ENCODE peak calls at places on chromosomes 16 and 17, in six cellular contexts. D is IMR-90, X is H9, P is H1, I is mesendoderm, J is mesenchymal stem cell. N is an unnamed sample.

GRCh38 chr16:28258571-28258970 is 33.8 kb upstream of the SBK1 start:
- DNase-seq in D (peak), X (no peak), P (no peak), I (no peak), J (no peak), N (no peak)

GRCh38 chr17:28105501-28105900 is 63.0 kb downstream of the NLK start:
- DNase-seq in D (no peak), X (no peak), P (no peak), I (peak), J (no peak), N (no peak)

GRCh38 chr16:3274490-3274889 is 8.8 kb upstream of the ZNF263 start:
- DNase-seq in D (peak), X (no peak), P (no peak), I (no peak), J (no peak), N (no peak)

GRCh38 chr17:17757944-17758343 is 76.7 kb downstream of the RAI1 start:
- DNase-seq in D (no peak), X (no peak), P (no peak), I (no peak), J (no peak), N (no peak)

GRCh38 chr17:75003070-75003956 is 9.2 kb upstream of the MRPL58 start:
- DNase-seq in D (no peak), X (peak), P (no peak), I (no peak), J (no peak), N (no peak)

GRCh38 chr16:56910654-56911539 is 21.0 kb upstream of the HERPUD1 start:
- DNase-seq in D (peak), X (no peak), P (no peak), I (peak), J (peak), N (no peak)

GRCh38 chr17:21161498-21162393 is 35.0 kb downstream of the DHRS7B start:
- DNase-seq in D (peak), X (no peak), P (no peak), I (no peak), J (peak), N (no peak)

GRCh38 chr16:17723735-17724134 is 253.0 kb upstream of the XYLT1 start:
- DNase-seq in D (peak), X (no peak), P (no peak), I (no peak), J (no peak), N (no peak)

GRCh38 chr17:57099165-57099564 is 14.1 kb downstream of the AKAP1 start:
- DNase-seq in D (no peak), X (no peak), P (no peak), I (no peak), J (no peak), N (no peak)

GRCh38 chr16:24151482-24151939 is 104.6 kb upstream of the CACNG3 start:
- DNase-seq in D (peak), X (no peak), P (no peak), I (peak), J (peak), N (no peak)

GRCh38 chr17:20721151-20721550 is 141.6 kb downstream of the CDRT15L2 start:
- DNase-seq in D (no peak), X (no peak), P (no peak), I (no peak), J (no peak), N (no peak)

GRCh38 chr17:8922451-8922850 is 43.1 kb downstream of the PIK3R5 start:
- DNase-seq in D (peak), X (no peak), P (no peak), I (no peak), J (peak), N (no peak)

GRCh38 chr17:1056761-1057160 is 59.8 kb downstream of the TIMM22 start:
- DNase-seq in D (no peak), X (no peak), P (no peak), I (no peak), J (no peak), N (no peak)

GRCh38 chr17:79875511-79875910 is 36.3 kb upstream of the CBX4 start:
- DNase-seq in D (no peak), X (no peak), P (no peak), I (no peak), J (no peak), N (no peak)

GRCh38 chr16:27439273-27440018 is 37.5 kb downstream of the IL21R start:
- DNase-seq in D (no peak), X (no peak), P (no peak), I (no peak), J (no peak), N (no peak)

GRCh38 chr17:45648642-45649041 is 135.5 kb upstream of the CRHR1 start:
- DNase-seq in D (no peak), X (peak), P (no peak), I (no peak), J (no peak), N (no peak)

GRCh38 chr16:83926726-83927397 is 26.2 kb upstream of the OSGIN1 start:
- DNase-seq in D (peak), X (peak), P (peak), I (peak), J (peak), N (peak)

GRCh38 chr17:36524428-36524876 is 10.2 kb downstream of the MYO19 start:
- DNase-seq in D (peak), X (no peak), P (no peak), I (no peak), J (no peak), N (no peak)

GRCh38 chr16:2206780-2207433 is 1.7 kb downstream of the MLST8 start:
- DNase-seq in D (no peak), X (no peak), P (no peak), I (peak), J (no peak), N (no peak)

GRCh38 chr16:89525146-89525913 is 17.1 kb downstream of the SPG7 start:
- DNase-seq in D (no peak), X (no peak), P (no peak), I (no peak), J (no peak), N (no peak)

GRCh38 chr17:61475726-61476125 is 23.5 kb downstream of the TBX4 start:
- DNase-seq in D (peak), X (peak), P (no peak), I (no peak), J (peak), N (no peak)

GRCh38 chr17:9403207-9403606 is 172.4 kb downstream of the STX8 start:
- DNase-seq in D (no peak), X (no peak), P (no peak), I (no peak), J (no peak), N (no peak)

GRCh38 chr17:19248923-19249574 is 11.9 kb downstream of the EPN2 start:
- DNase-seq in D (peak), X (no peak), P (no peak), I (no peak), J (peak), N (no peak)

GRCh38 chr17:41734949-41735313 is 488 bp upstream of the HAP1 start:
- DNase-seq in D (peak), X (no peak), P (no peak), I (no peak), J (no peak), N (no peak)

GRCh38 chr17:49104511-49105074 is 28.0 kb upstream of the B4GALNT2 start:
- DNase-seq in D (peak), X (no peak), P (no peak), I (no peak), J (peak), N (no peak)

GRCh38 chr17:73820686-73821448 is 176.6 kb upstream of the SDK2 start:
- DNase-seq in D (no peak), X (peak), P (peak), I (peak), J (no peak), N (peak)

GRCh38 chr17:12990926-12991325 is 26.9 kb downstream of the ELAC2 start:
- DNase-seq in D (no peak), X (no peak), P (no peak), I (no peak), J (no peak), N (no peak)

GRCh38 chr17:3843935-3844516 is 2.0 kb downstream of the NCBP3 start:
- DNase-seq in D (no peak), X (peak), P (no peak), I (peak), J (peak), N (no peak)

GRCh38 chr16:20610892-20611349 is 34.8 kb upstream of the ACSM2B start:
- DNase-seq in D (no peak), X (no peak), P (no peak), I (no peak), J (no peak), N (no peak)

GRCh38 chr16:31268033-31268365 is 8.2 kb downstream of the ITGAM start:
- DNase-seq in D (no peak), X (peak), P (no peak), I (no peak), J (no peak), N (no peak)

GRCh38 chr16:75011634-75012307 is 12.9 kb downstream of the ZNRF1 start:
- DNase-seq in D (peak), X (no peak), P (no peak), I (no peak), J (peak), N (no peak)

GRCh38 chr17:36935681-36936454 is 1.4 kb upstream of the LHX1 start:
- DNase-seq in D (no peak), X (peak), P (no peak), I (peak), J (no peak), N (no peak)

GRCh38 chr16:62058412-62058811 is 22.2 kb upstream of the CDH8 start:
- DNase-seq in D (no peak), X (no peak), P (no peak), I (no peak), J (no peak), N (no peak)

GRCh38 chr16:4918790-4919210 is 18.1 kb downstream of the PPL start:
- DNase-seq in D (no peak), X (peak), P (no peak), I (no peak), J (no peak), N (no peak)

DNA sequence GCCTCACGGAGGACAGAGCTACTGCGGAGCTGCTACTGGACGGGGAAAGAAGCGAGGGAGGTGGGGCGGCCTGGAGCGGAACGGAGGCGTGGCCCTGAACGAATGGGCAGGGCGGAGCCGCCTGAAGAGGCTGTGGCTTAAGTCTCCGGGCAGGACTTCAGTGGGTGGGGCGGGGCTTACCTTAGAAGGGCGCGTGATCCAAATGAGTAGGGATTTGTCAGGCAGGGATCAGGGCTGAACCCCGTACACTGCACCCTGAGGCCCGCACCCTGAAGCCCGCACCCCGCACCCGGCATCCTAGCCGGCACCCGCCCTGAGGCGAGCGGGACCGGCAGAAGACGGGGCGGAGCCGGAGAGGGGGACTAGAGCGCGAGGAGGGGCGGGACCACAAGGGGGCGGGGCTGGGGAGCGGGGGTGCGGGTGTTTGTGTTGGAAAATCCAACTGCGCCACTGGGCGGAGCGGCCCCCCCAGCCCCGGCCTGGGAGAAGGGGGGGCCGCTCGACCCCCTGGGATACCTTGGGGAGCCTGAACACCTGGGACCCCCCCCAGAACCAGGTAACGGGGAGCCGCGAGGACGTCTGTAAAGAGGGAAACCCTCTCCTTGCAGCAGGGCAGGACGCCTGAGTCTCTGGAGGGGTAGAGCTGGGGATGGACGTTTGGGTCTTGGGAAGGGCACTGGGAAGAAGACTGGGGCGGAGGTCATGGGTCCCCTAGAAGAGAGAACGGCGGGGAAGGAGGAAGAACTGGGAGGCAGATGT is at the start of gene KDM6B:
- DNase-seq in D (peak), X (peak), P (no peak), I (peak), J (peak), N (peak)
- H4K8ac ChIP-seq in D (peak), X (no peak), P (no peak), I (no peak), J (peak), N (no peak)

DNA sequence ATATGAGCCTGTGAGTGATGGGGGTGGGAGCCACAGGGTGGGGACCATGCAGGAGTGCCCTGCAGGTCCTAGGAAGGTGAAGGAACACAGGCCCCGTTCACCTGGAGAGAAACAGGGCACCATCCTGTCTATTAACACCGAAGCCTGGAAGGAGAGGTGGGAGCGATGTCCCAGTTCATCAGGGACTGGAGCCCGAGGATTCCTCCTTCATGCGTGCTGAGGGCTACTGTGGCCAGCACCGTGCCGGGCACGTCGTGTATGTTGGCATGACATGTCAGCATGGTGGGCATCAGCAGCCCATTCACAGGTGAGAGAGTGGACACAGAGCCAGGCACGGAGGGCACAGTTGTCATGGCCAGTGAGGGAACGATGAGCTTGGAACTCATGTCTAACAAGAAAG is 1.4 kb downstream of the WFIKKN2 start:
- DNase-seq in D (no peak), X (peak), P (no peak), I (no peak), J (no peak), N (no peak)
- H2BK15ac ChIP-seq in D (no peak), X (no peak), P (peak), I (no peak), J (no peak), N (peak)

GRCh38 chr16:12210258-12210880 is 233.8 kb downstream of the SNX29 start:
- DNase-seq in D (no peak), X (no peak), P (no peak), I (no peak), J (no peak), N (no peak)
- H3K9ac ChIP-seq in D (no peak), X (no peak), P (no peak), I (no peak), J (no peak), N (no peak)

DNA sequence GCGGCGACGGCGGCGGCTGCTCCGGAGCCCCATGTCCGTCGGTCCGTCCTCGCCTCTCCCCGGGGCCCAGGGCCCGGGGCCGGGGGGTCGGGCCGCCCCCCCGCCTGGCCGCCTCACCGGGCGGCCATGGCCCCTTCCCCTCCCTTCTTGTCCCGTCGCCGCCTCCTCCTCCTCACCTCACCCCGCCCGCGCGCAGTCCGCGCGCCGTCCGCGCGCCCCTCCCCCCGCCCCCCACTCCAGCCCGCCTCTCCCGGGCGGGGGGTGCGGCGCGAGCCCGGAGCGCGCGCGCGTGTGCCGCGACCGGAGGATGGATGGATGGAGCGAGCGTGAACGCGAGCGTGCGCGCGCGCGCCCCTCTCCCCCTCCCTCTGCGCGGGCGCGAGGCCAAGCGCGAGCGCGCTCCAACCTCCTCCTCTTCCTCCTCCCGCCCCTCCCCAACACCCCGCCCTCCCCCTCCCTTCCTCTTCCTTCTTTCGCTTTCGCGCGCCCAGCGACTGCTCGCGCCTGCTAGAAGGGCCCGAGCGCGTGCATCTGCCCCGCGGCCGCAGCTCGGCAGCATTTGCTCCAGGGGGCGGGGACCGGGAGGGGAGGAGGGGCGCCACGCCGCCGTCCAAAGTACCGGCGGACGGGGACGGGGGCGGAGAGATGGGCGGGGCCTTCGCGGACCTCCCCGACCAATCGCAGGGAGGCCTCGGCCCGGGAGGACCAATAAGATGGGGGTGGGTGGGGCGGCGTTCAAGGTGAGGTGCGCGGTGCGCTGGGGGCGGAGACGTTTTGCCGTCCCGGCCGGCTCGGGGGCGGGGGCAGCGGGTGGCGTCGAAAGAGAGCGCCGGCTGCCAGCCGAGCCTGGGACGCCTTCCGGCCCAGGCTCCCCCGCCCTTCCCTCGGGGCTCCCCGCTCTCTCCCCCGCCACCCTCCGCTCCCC is at the start of gene ATXN7L3:
- DNase-seq in D (peak), X (peak), P (peak), I (peak), J (peak), N (peak)
- H4K8ac ChIP-seq in D (peak), X (no peak), P (peak), I (peak), J (peak), N (no peak)

DNA sequence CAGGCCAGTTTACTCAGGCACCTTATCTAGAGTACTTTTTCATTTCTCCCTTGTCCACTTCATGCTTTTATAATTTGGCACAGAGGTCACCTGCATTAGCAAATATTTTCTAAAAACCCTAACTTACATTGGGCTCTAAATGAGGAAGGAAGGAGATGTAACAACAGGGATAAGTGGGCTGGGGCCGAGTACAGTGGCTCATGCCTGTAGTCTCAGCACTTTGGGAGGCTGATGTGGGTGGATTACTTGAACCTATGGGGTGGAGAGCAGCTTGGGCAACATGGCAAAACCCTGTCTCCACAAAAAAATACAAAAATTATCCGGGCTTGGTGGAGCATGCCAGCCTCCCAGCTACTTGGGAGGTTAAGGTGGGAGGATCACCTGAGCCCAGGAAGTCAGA is 55.9 kb downstream of the TMEM100 start:
- DNase-seq in D (no peak), X (no peak), P (no peak), I (no peak), J (no peak), N (no peak)
- H2BK15ac ChIP-seq in D (no peak), X (no peak), P (no peak), I (no peak), J (no peak), N (no peak)

DNA sequence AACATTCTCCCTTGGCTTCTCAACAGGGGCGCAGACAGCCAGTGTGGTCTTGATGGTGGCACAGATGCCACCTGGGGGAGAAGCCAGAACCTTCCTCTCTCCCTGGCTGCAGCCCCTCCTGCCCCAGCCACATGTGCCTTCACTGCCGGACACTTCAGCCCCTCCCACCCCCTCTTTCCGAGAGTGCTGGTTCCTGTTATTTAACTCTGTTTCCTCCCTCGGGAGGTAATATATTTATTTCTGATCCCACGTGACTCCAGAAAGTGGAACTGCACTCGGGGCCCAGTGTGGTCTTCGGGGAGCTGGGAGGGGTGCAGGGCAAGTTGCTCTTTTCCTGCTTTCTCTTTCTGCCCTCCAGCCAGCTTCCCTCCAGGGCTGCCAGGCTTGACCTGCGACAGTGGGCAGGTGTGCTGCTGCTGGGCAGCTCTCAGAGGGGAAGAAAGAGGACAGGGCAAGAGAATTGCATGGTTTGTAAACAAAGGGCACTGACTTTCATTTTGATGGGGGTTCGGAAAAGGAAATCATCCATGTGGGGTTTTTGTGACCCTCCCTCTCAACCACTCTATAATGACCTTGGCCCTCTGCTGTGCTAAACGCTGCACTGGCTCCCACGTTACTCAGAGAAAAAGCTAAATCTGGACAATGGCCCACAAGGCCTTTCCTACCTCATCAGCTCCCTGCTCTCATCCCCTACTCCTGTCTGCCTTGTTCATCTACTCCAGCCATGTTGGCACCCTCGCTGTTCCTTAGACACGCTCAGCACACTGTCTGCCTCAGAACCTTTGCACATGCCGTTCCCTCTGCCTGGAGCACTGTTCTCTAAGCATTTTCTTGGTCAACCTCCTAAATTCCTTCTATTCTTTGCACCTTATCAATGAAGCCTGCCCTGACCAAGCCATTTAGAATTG is 8.2 kb upstream of the CIITA start:
- DNase-seq in D (no peak), X (no peak), P (no peak), I (no peak), J (no peak), N (no peak)
- H3K9ac ChIP-seq in D (no peak), X (no peak), P (no peak), I (no peak), J (no peak), N (no peak)